ENCODE peak calls at places on chromosomes 7 and 10, in seven cellular contexts. One of them, this sample, is unnamed.

GRCh38 chr7:98836811-98837631 is 32.8 kb downstream of the TMEM130 start:
- DNase-seq in NCI-H1436: peak; percentile 35
- DNase-seq in HTR-8/SVneo: peak; percentile 28
- DNase-seq in activated CD4-positive, alpha-beta T cell treated with anti-CD3 and anti-CD28 coated beads, Interleukin-2, amount 10 ng/mL, durations not matched to agents 7 days and 5 days: peak; percentile 16
- DNase-seq in stimulated activated CD8-positive, alpha-beta memory T cell treated with anti-CD3 and anti-CD28 coated beads, Interleukin-4, amount 100 ng/mL, for 1 hour: no peak
- DNase-seq in dorsolateral prefrontal cortex: no peak
- DNase-seq in D341Med: peak; percentile 78
- DNase-seq in this sample: no peak

GRCh38 chr7:143936087-143937009 is 1.3 kb downstream of the OR2F2 start:
- DNase-seq in D341Med: no peak
- DNase-seq in stimulated activated CD8-positive, alpha-beta memory T cell treated with anti-CD3 and anti-CD28 coated beads, Interleukin-4, amount 100 ng/mL, for 1 hour: no peak
- DNase-seq in activated CD4-positive, alpha-beta T cell treated with anti-CD3 and anti-CD28 coated beads, Interleukin-2, amount 10 ng/mL, durations not matched to agents 7 days and 5 days: no peak
- DNase-seq in HTR-8/SVneo: no peak
- DNase-seq in NCI-H1436: no peak
- DNase-seq in dorsolateral prefrontal cortex: no peak
- DNase-seq in this sample: no peak

GRCh38 chr10:65940105-65940504 is 985.7 kb upstream of the LRRTM3 start:
- DNase-seq in NCI-H1436: no peak
- DNase-seq in dorsolateral prefrontal cortex: no peak
- DNase-seq in stimulated activated CD8-positive, alpha-beta memory T cell treated with anti-CD3 and anti-CD28 coated beads, Interleukin-4, amount 100 ng/mL, for 1 hour: no peak
- DNase-seq in D341Med: no peak
- DNase-seq in HTR-8/SVneo: no peak
- DNase-seq in activated CD4-positive, alpha-beta T cell treated with anti-CD3 and anti-CD28 coated beads, Interleukin-2, amount 10 ng/mL, durations not matched to agents 7 days and 5 days: no peak
- DNase-seq in this sample: no peak

GRCh38 chr7:157406971-157407370 is 70.2 kb downstream of the DNAJB6 start:
- DNase-seq in activated CD4-positive, alpha-beta T cell treated with anti-CD3 and anti-CD28 coated beads, Interleukin-2, amount 10 ng/mL, durations not matched to agents 7 days and 5 days: no peak
- DNase-seq in dorsolateral prefrontal cortex: no peak
- DNase-seq in stimulated activated CD8-positive, alpha-beta memory T cell treated with anti-CD3 and anti-CD28 coated beads, Interleukin-4, amount 100 ng/mL, for 1 hour: no peak
- DNase-seq in D341Med: peak; percentile 24
- DNase-seq in NCI-H1436: no peak
- DNase-seq in HTR-8/SVneo: no peak
- DNase-seq in this sample: no peak

GRCh38 chr7:27579565-27579964 is 83.1 kb downstream of the HIBADH start:
- DNase-seq in stimulated activated CD8-positive, alpha-beta memory T cell treated with anti-CD3 and anti-CD28 coated beads, Interleukin-4, amount 100 ng/mL, for 1 hour: no peak
- DNase-seq in NCI-H1436: no peak
- DNase-seq in HTR-8/SVneo: no peak
- DNase-seq in activated CD4-positive, alpha-beta T cell treated with anti-CD3 and anti-CD28 coated beads, Interleukin-2, amount 10 ng/mL, durations not matched to agents 7 days and 5 days: no peak
- DNase-seq in D341Med: no peak
- DNase-seq in dorsolateral prefrontal cortex: no peak
- DNase-seq in this sample: no peak

GRCh38 chr10:91983403-91983802 is 59.8 kb downstream of the BTAF1 start:
- DNase-seq in stimulated activated CD8-positive, alpha-beta memory T cell treated with anti-CD3 and anti-CD28 coated beads, Interleukin-4, amount 100 ng/mL, for 1 hour: no peak
- DNase-seq in NCI-H1436: no peak
- DNase-seq in D341Med: no peak
- DNase-seq in dorsolateral prefrontal cortex: no peak
- DNase-seq in activated CD4-positive, alpha-beta T cell treated with anti-CD3 and anti-CD28 coated beads, Interleukin-2, amount 10 ng/mL, durations not matched to agents 7 days and 5 days: no peak
- DNase-seq in HTR-8/SVneo: no peak
- DNase-seq in this sample: no peak

GRCh38 chr7:22445140-22445722 is 54.8 kb downstream of the STEAP1B start:
- DNase-seq in dorsolateral prefrontal cortex: no peak
- DNase-seq in HTR-8/SVneo: no peak
- DNase-seq in D341Med: no peak
- DNase-seq in stimulated activated CD8-positive, alpha-beta memory T cell treated with anti-CD3 and anti-CD28 coated beads, Interleukin-4, amount 100 ng/mL, for 1 hour: no peak
- DNase-seq in activated CD4-positive, alpha-beta T cell treated with anti-CD3 and anti-CD28 coated beads, Interleukin-2, amount 10 ng/mL, durations not matched to agents 7 days and 5 days: no peak
- DNase-seq in NCI-H1436: no peak
- DNase-seq in this sample: no peak

GRCh38 chr10:84296071-84296981 is 32.1 kb upstream of the CCSER2 start:
- DNase-seq in stimulated activated CD8-positive, alpha-beta memory T cell treated with anti-CD3 and anti-CD28 coated beads, Interleukin-4, amount 100 ng/mL, for 1 hour: no peak
- DNase-seq in D341Med: no peak
- DNase-seq in HTR-8/SVneo: peak; percentile 37
- DNase-seq in NCI-H1436: no peak
- DNase-seq in dorsolateral prefrontal cortex: no peak
- DNase-seq in activated CD4-positive, alpha-beta T cell treated with anti-CD3 and anti-CD28 coated beads, Interleukin-2, amount 10 ng/mL, durations not matched to agents 7 days and 5 days: no peak
- DNase-seq in this sample: no peak

GRCh38 chr10:126058507-126058906 is 162.1 kb downstream of the FANK1 start:
- DNase-seq in stimulated activated CD8-positive, alpha-beta memory T cell treated with anti-CD3 and anti-CD28 coated beads, Interleukin-4, amount 100 ng/mL, for 1 hour: no peak
- DNase-seq in HTR-8/SVneo: no peak
- DNase-seq in dorsolateral prefrontal cortex: no peak
- DNase-seq in NCI-H1436: no peak
- DNase-seq in activated CD4-positive, alpha-beta T cell treated with anti-CD3 and anti-CD28 coated beads, Interleukin-2, amount 10 ng/mL, durations not matched to agents 7 days and 5 days: no peak
- DNase-seq in D341Med: no peak
- DNase-seq in this sample: no peak

GRCh38 chr7:15485431-15485830 is 76.4 kb downstream of the AGMO start:
- DNase-seq in D341Med: no peak
- DNase-seq in dorsolateral prefrontal cortex: no peak
- DNase-seq in HTR-8/SVneo: no peak
- DNase-seq in activated CD4-positive, alpha-beta T cell treated with anti-CD3 and anti-CD28 coated beads, Interleukin-2, amount 10 ng/mL, durations not matched to agents 7 days and 5 days: no peak
- DNase-seq in NCI-H1436: no peak
- DNase-seq in stimulated activated CD8-positive, alpha-beta memory T cell treated with anti-CD3 and anti-CD28 coated beads, Interleukin-4, amount 100 ng/mL, for 1 hour: no peak
- DNase-seq in this sample: no peak

GRCh38 chr7:81618400-81619014 is 151.3 kb downstream of the HGF start:
- DNase-seq in NCI-H1436: no peak
- DNase-seq in D341Med: no peak
- DNase-seq in dorsolateral prefrontal cortex: no peak
- DNase-seq in HTR-8/SVneo: peak; percentile 11
- DNase-seq in stimulated activated CD8-positive, alpha-beta memory T cell treated with anti-CD3 and anti-CD28 coated beads, Interleukin-4, amount 100 ng/mL, for 1 hour: no peak
- DNase-seq in activated CD4-positive, alpha-beta T cell treated with anti-CD3 and anti-CD28 coated beads, Interleukin-2, amount 10 ng/mL, durations not matched to agents 7 days and 5 days: no peak
- DNase-seq in this sample: no peak

GRCh38 chr7:99143853-99144672 is at the start of gene SMURF1:
- DNase-seq in activated CD4-positive, alpha-beta T cell treated with anti-CD3 and anti-CD28 coated beads, Interleukin-2, amount 10 ng/mL, durations not matched to agents 7 days and 5 days: peak; percentile 68
- DNase-seq in dorsolateral prefrontal cortex: peak; percentile 52
- DNase-seq in HTR-8/SVneo: peak; percentile 27
- DNase-seq in D341Med: peak; percentile 97
- DNase-seq in NCI-H1436: peak; percentile 68
- DNase-seq in stimulated activated CD8-positive, alpha-beta memory T cell treated with anti-CD3 and anti-CD28 coated beads, Interleukin-4, amount 100 ng/mL, for 1 hour: peak; percentile 28
- DNase-seq in this sample: peak; percentile 47

GRCh38 chr10:49619613-49620012 is 5.8 kb downstream of the CHAT start:
- DNase-seq in D341Med: no peak
- DNase-seq in dorsolateral prefrontal cortex: no peak
- DNase-seq in NCI-H1436: no peak
- DNase-seq in activated CD4-positive, alpha-beta T cell treated with anti-CD3 and anti-CD28 coated beads, Interleukin-2, amount 10 ng/mL, durations not matched to agents 7 days and 5 days: no peak
- DNase-seq in stimulated activated CD8-positive, alpha-beta memory T cell treated with anti-CD3 and anti-CD28 coated beads, Interleukin-4, amount 100 ng/mL, for 1 hour: no peak
- DNase-seq in HTR-8/SVneo: no peak
- DNase-seq in this sample: no peak

GRCh38 chr7:151136515-151136908 is 31.0 kb downstream of the GBX1 start:
- DNase-seq in HTR-8/SVneo: no peak
- DNase-seq in NCI-H1436: no peak
- DNase-seq in dorsolateral prefrontal cortex: no peak
- DNase-seq in D341Med: no peak
- DNase-seq in activated CD4-positive, alpha-beta T cell treated with anti-CD3 and anti-CD28 coated beads, Interleukin-2, amount 10 ng/mL, durations not matched to agents 7 days and 5 days: no peak
- DNase-seq in stimulated activated CD8-positive, alpha-beta memory T cell treated with anti-CD3 and anti-CD28 coated beads, Interleukin-4, amount 100 ng/mL, for 1 hour: no peak
- DNase-seq in this sample: no peak

GRCh38 chr10:96714031-96714590 is 6.2 kb downstream of the PIK3AP1 start:
- DNase-seq in NCI-H1436: no peak
- DNase-seq in HTR-8/SVneo: no peak
- DNase-seq in stimulated activated CD8-positive, alpha-beta memory T cell treated with anti-CD3 and anti-CD28 coated beads, Interleukin-4, amount 100 ng/mL, for 1 hour: no peak
- DNase-seq in dorsolateral prefrontal cortex: no peak
- DNase-seq in D341Med: no peak
- DNase-seq in activated CD4-positive, alpha-beta T cell treated with anti-CD3 and anti-CD28 coated beads, Interleukin-2, amount 10 ng/mL, durations not matched to agents 7 days and 5 days: no peak
- DNase-seq in this sample: no peak

GRCh38 chr7:152871005-152871677 is 111.6 kb downstream of the ACTR3B start:
- DNase-seq in NCI-H1436: no peak
- DNase-seq in D341Med: no peak
- DNase-seq in activated CD4-positive, alpha-beta T cell treated with anti-CD3 and anti-CD28 coated beads, Interleukin-2, amount 10 ng/mL, durations not matched to agents 7 days and 5 days: no peak
- DNase-seq in HTR-8/SVneo: no peak
- DNase-seq in stimulated activated CD8-positive, alpha-beta memory T cell treated with anti-CD3 and anti-CD28 coated beads, Interleukin-4, amount 100 ng/mL, for 1 hour: no peak
- DNase-seq in dorsolateral prefrontal cortex: no peak
- DNase-seq in this sample: no peak

GRCh38 chr10:79069325-79070090 is 742 bp downstream of the ZMIZ1 start:
- DNase-seq in NCI-H1436: no peak
- DNase-seq in HTR-8/SVneo: no peak
- DNase-seq in stimulated activated CD8-positive, alpha-beta memory T cell treated with anti-CD3 and anti-CD28 coated beads, Interleukin-4, amount 100 ng/mL, for 1 hour: no peak
- DNase-seq in D341Med: peak; percentile 51
- DNase-seq in dorsolateral prefrontal cortex: no peak
- DNase-seq in activated CD4-positive, alpha-beta T cell treated with anti-CD3 and anti-CD28 coated beads, Interleukin-2, amount 10 ng/mL, durations not matched to agents 7 days and 5 days: peak; percentile 64
- DNase-seq in this sample: no peak

GRCh38 chr7:45026984-45027773 is 27.2 kb downstream of the CCM2 start:
- DNase-seq in activated CD4-positive, alpha-beta T cell treated with anti-CD3 and anti-CD28 coated beads, Interleukin-2, amount 10 ng/mL, durations not matched to agents 7 days and 5 days: peak; percentile 63
- DNase-seq in stimulated activated CD8-positive, alpha-beta memory T cell treated with anti-CD3 and anti-CD28 coated beads, Interleukin-4, amount 100 ng/mL, for 1 hour: peak; percentile 13
- DNase-seq in HTR-8/SVneo: no peak
- DNase-seq in dorsolateral prefrontal cortex: no peak
- DNase-seq in D341Med: no peak
- DNase-seq in NCI-H1436: no peak
- DNase-seq in this sample: no peak

GRCh38 chr7:128869138-128869943 is 6.7 kb downstream of the ATP6V1F start:
- DNase-seq in HTR-8/SVneo: no peak
- DNase-seq in stimulated activated CD8-positive, alpha-beta memory T cell treated with anti-CD3 and anti-CD28 coated beads, Interleukin-4, amount 100 ng/mL, for 1 hour: no peak
- DNase-seq in NCI-H1436: no peak
- DNase-seq in activated CD4-positive, alpha-beta T cell treated with anti-CD3 and anti-CD28 coated beads, Interleukin-2, amount 10 ng/mL, durations not matched to agents 7 days and 5 days: peak; percentile 52
- DNase-seq in D341Med: peak; percentile 86
- DNase-seq in dorsolateral prefrontal cortex: no peak
- DNase-seq in this sample: peak; percentile 9

GRCh38 chr7:24764972-24765744 is 7.9 kb upstream of the GSDME start:
- DNase-seq in HTR-8/SVneo: no peak
- DNase-seq in activated CD4-positive, alpha-beta T cell treated with anti-CD3 and anti-CD28 coated beads, Interleukin-2, amount 10 ng/mL, durations not matched to agents 7 days and 5 days: no peak
- DNase-seq in dorsolateral prefrontal cortex: no peak
- DNase-seq in stimulated activated CD8-positive, alpha-beta memory T cell treated with anti-CD3 and anti-CD28 coated beads, Interleukin-4, amount 100 ng/mL, for 1 hour: no peak
- DNase-seq in D341Med: no peak
- DNase-seq in NCI-H1436: no peak
- DNase-seq in this sample: no peak

This sample was measured in C1 segment of cervical spinal cord.